ENCODE peak calls at places on chromosomes 6 and 20, in seven cellular contexts. V is A549, N is upper lobe of right lung, K is mucosa of descending colon, D is brain microvascular endothelial cell, R is GM12865, Z is astrocyte of the cerebellum. C is an unnamed sample.

GRCh38 chr6:69926745-69927144 is 60.4 kb downstream of the COL19A1 start:
- DNase-seq in V (no peak), N (no peak), K (no peak), D (no peak), R (no peak), Z (no peak), C (no peak)

GRCh38 chr6:30570760-30571084 is 520 bp upstream of the ABCF1 start:
- DNase-seq in V (no peak), N (no peak), K (no peak), D (no peak), R (no peak), Z (no peak), C (no peak)

GRCh38 chr20:48180039-48180438 is 394.8 kb upstream of the SULF2 start:
- DNase-seq in V (peak), N (no peak), K (no peak), D (peak), R (no peak), Z (no peak), C (no peak)

GRCh38 chr6:142567476-142567875 is 265.7 kb downstream of the ADGRG6 start:
- DNase-seq in V (no peak), N (no peak), K (no peak), D (no peak), R (no peak), Z (no peak), C (no peak)

GRCh38 chr6:139525415-139525814 is 151.0 kb upstream of the CITED2 start:
- DNase-seq in V (no peak), N (no peak), K (no peak), D (no peak), R (no peak), Z (no peak), C (no peak)

GRCh38 chr20:37552415-37552814 is 24.7 kb upstream of the BLCAP start:
- DNase-seq in V (no peak), N (no peak), K (no peak), D (peak), R (no peak), Z (no peak), C (no peak)

GRCh38 chr20:41141153-41141815 is 3.9 kb downstream of the PLCG1 start:
- DNase-seq in V (no peak), N (peak), K (no peak), D (peak), R (no peak), Z (no peak), C (no peak)

GRCh38 chr6:132818404-132819359 is 4.3 kb downstream of the RPS12 start:
- DNase-seq in V (no peak), N (no peak), K (no peak), D (no peak), R (peak), Z (no peak), C (no peak)

GRCh38 chr6:82878812-82879211 is 186.8 kb downstream of the UBE3D start:
- DNase-seq in V (no peak), N (no peak), K (no peak), D (peak), R (no peak), Z (peak), C (no peak)

GRCh38 chr6:21924002-21924401 is 330.5 kb downstream of the SOX4 start:
- DNase-seq in V (no peak), N (no peak), K (no peak), D (no peak), R (no peak), Z (no peak), C (no peak)

GRCh38 chr6:143700684-143701342 is 23.0 kb downstream of the PHACTR2 start:
- DNase-seq in V (no peak), N (no peak), K (no peak), D (peak), R (no peak), Z (no peak), C (no peak)

GRCh38 chr6:108523697-108524096 is 37.0 kb upstream of the FOXO3 start:
- DNase-seq in V (no peak), N (no peak), K (no peak), D (no peak), R (no peak), Z (no peak), C (no peak)

GRCh38 chr20:46367234-46367633 is 39.2 kb downstream of the ELMO2 start:
- DNase-seq in V (no peak), N (no peak), K (no peak), D (no peak), R (no peak), Z (no peak), C (no peak)

GRCh38 chr6:151067684-151068596 is 171.8 kb upstream of the AKAP12 start:
- DNase-seq in V (peak), N (no peak), K (peak), D (peak), R (no peak), Z (peak), C (no peak)

GRCh38 chr6:24547243-24547642 is 52.5 kb downstream of the ALDH5A1 start:
- DNase-seq in V (no peak), N (no peak), K (no peak), D (no peak), R (peak), Z (no peak), C (no peak)

GRCh38 chr20:38935285-38935684 is 9.1 kb downstream of the FAM83D start:
- DNase-seq in V (peak), N (no peak), K (no peak), D (peak), R (no peak), Z (no peak), C (no peak)

GRCh38 chr6:10945845-10946244 is 59.0 kb downstream of the SYCP2L start:
- DNase-seq in V (no peak), N (no peak), K (no peak), D (no peak), R (no peak), Z (no peak), C (no peak)

GRCh38 chr20:63740070-63740500 is 509 bp downstream of the SLC2A4RG start:
- DNase-seq in V (no peak), N (peak), K (peak), D (no peak), R (peak), Z (no peak), C (peak)

GRCh38 chr6:40586369-40586768 is 795 bp downstream of the LRFN2 start:
- DNase-seq in V (no peak), N (no peak), K (no peak), D (no peak), R (no peak), Z (no peak), C (no peak)

GRCh38 chr6:165615629-165616028 is 47.4 kb downstream of the PDE10A start:
- DNase-seq in V (no peak), N (no peak), K (peak), D (peak), R (peak), Z (no peak), C (no peak)

GRCh38 chr20:7500362-7500761 is 439.9 kb downstream of the HAO1 start:
- DNase-seq in V (no peak), N (no peak), K (no peak), D (no peak), R (no peak), Z (no peak), C (no peak)

GRCh38 chr20:43456809-43457639 is 672 bp upstream of the SRSF6 start:
- DNase-seq in V (peak), N (peak), K (peak), D (peak), R (peak), Z (peak), C (peak)

GRCh38 chr6:21381336-21381963 is 212.1 kb upstream of the SOX4 start:
- DNase-seq in V (peak), N (no peak), K (no peak), D (no peak), R (no peak), Z (no peak), C (no peak)

GRCh38 chr6:85455627-85456026 is 5.7 kb downstream of the NT5E start:
- DNase-seq in V (no peak), N (no peak), K (no peak), D (no peak), R (no peak), Z (no peak), C (no peak)

GRCh38 chr20:52192296-52193007 is 873 bp upstream of the ZFP64 start:
- DNase-seq in V (peak), N (peak), K (no peak), D (no peak), R (peak), Z (no peak), C (no peak)

GRCh38 chr6:112781236-112781635 is 434.1 kb downstream of the RFPL4B start:
- DNase-seq in V (peak), N (no peak), K (no peak), D (peak), R (peak), Z (no peak), C (no peak)
- TF ChIP-seq CTCF in V (no peak), N (no peak), K (no peak), D (peak), R (no peak), Z (peak), C (no peak)

DNA sequence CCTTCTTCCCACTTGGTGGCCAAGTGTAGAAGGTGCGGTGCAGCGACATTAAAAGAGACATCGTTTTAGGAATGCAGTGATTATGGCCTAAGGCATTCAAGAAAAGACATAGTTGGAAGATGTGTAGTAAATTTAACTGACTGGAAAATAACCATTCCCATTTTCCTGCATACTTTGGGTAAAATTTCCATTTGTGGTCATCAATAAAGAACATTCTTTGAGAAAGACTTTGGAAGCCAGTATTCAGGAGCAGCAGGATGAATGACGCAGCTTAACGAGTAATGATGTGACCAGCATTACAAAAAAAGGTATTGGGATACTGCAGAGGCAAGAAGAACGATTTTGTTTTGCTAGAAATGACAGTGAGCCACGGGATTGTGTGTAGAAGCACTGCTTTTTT is 7.0 kb upstream of the RWDD1 start:
- DNase-seq in V (no peak), N (no peak), K (no peak), D (no peak), R (no peak), Z (peak), C (no peak)
- H3K4me3 ChIP-seq in V (no peak), N (no peak), K (no peak), D (no peak), R (no peak), Z (no peak), C (no peak)

GRCh38 chr20:22963581-22963980 is 71.5 kb upstream of the SSTR4 start:
- DNase-seq in V (peak), N (no peak), K (no peak), D (no peak), R (no peak), Z (no peak), C (no peak)

GRCh38 chr20:22966787-22967464 is 68.2 kb upstream of the SSTR4 start:
- DNase-seq in V (no peak), N (no peak), K (no peak), D (no peak), R (no peak), Z (no peak), C (no peak)

GRCh38 chr20:22958390-22958789 is 76.7 kb upstream of the SSTR4 start:
- DNase-seq in V (no peak), N (no peak), K (no peak), D (no peak), R (no peak), Z (no peak), C (no peak)

GRCh38 chr20:22962567-22963439 is 72.3 kb upstream of the SSTR4 start:
- DNase-seq in V (peak), N (no peak), K (no peak), D (no peak), R (no peak), Z (no peak), C (no peak)
- TF ChIP-seq CTCF in V (no peak), N (no peak), K (no peak), D (no peak), R (no peak), Z (no peak), C (no peak)

GRCh38 chr6:44388876-44389275 is 1.4 kb downstream of the CDC5L start:
- DNase-seq in V (no peak), N (no peak), K (no peak), D (no peak), R (no peak), Z (no peak), C (no peak)
- H3K4me3 ChIP-seq in V (peak), N (peak), K (no peak), D (peak), R (peak), Z (peak), C (peak)

DNA sequence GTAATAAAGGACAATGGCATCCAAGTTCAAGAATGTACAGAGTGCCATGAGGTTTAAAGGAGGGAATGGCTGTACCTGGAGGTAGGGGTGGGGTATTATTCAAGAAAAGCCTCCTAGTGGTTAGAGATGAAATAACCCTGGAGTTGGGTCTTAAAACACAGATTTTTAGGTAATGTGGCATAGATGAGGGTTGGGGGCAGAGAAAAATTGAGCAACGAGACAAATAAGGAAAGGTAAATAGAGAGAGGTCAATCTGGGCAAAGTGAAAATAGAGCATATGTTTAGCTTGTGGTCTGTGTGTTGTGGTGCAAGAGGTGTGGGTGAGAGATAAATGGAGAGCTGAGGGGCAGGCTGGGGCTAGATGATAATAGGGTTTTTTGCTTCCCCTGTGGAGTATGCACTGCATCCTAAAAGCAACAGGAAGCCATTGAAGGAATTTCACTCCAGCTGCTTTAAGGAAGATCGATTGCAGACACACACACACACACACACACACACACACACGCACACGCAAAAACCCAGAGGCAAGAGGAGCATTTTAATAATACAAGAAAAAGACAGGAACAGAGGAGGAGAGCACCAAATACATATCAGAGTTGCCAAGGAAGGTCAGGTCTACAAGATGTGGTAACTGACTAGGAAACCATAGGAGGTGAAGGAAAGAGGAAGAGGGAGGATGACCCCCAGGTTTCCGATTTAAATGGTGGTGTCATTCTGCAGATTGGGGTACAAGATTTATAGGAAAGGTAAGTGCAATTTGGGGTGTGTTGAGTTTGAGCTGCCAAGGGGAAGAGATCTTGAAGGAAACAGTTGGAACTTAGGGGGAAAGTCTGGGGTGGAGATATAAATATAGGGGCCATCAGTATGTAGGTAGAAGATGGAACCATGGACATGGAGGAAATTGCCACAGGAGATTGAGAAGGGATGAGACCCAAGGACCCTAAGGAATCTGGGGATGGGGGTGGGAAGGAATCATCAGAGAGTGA is 31.3 kb upstream of the ADGRF1 start:
- DNase-seq in V (no peak), N (no peak), K (no peak), D (no peak), R (no peak), Z (no peak), C (no peak)
- TF ChIP-seq CTCF in V (no peak), N (peak), K (no peak), D (peak), R (peak), Z (peak), C (peak)

DNA sequence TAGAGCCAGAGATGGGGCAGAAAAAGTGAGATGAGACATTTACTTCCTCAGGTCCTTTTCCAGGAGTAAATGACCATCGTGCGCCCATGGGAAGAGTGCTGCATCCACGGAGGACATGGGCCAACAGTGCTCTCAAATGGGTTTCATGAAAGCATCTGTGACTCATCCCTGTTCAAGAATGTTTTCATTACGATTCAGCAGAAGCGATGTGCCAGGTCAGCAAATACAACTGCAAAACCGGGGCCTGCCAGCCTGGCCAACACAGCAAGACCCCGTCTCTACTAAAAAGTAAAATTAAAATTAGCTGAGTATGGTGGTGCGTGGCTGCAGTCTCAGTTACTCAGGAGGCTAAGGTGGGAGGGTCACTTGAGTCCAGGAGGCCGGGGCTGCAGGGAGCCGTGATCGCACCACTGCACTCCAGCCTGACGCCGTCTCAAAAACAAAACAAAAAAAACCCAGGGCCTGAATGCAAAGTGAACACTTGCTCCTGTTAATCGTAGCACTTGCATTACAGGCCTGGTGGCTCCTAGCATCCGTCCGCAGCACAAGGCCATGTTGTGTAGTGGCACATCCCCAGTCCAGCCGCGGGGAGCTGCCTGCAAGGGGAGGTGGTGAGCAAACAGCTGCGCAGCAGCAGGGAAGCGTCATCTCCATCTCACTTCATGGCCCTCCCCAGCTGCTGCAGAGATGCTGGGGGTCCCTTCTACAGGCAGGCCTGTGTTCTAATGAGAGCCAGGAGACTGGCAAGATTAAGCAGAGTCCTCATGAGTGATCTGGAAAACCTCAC is 125.3 kb downstream of the LY86 start:
- DNase-seq in V (peak), N (no peak), K (no peak), D (peak), R (peak), Z (no peak), C (no peak)
- H3K4me3 ChIP-seq in V (no peak), N (no peak), K (no peak), D (no peak), R (no peak), Z (no peak), C (no peak)